ENCODE peak calls at places on chromosomes 11 and 22, in nine cellular contexts. B, C, U, X, J, P, A, I and N are unnamed samples.

GRCh38 chr11:7609521-7609920 is 63.8 kb downstream of the CYB5R2 start:
- DNase-seq in B (no peak), C (no peak), U (no peak), X (no peak), J (no peak), P (no peak), A (no peak), I (no peak), N (no peak)

GRCh38 chr11:87228820-87229219 is 191.1 kb downstream of the TMEM135 start:
- DNase-seq in B (no peak), C (no peak), U (no peak), X (no peak), J (no peak), P (no peak), A (no peak), I (no peak), N (no peak)

GRCh38 chr11:12281571-12282478 is 95.5 kb upstream of the PARVA start:
- DNase-seq in B (peak), C (peak), U (peak), X (peak), J (peak), P (peak), A (peak), I (peak), N (peak)

GRCh38 chr22:46941958-46942815 is 179.7 kb downstream of the TBC1D22A start:
- DNase-seq in B (no peak), C (no peak), U (no peak), X (no peak), J (no peak), P (no peak), A (no peak), I (no peak), N (no peak)

GRCh38 chr11:115674831-115675230 is 170.6 kb upstream of the CADM1 start:
- DNase-seq in B (no peak), C (no peak), U (no peak), X (no peak), J (no peak), P (no peak), A (no peak), I (no peak), N (no peak)

GRCh38 chr11:28269621-28270020 is 161.4 kb downstream of the METTL15 start:
- DNase-seq in B (no peak), C (no peak), U (no peak), X (no peak), J (no peak), P (no peak), A (no peak), I (no peak), N (no peak)

GRCh38 chr11:27061078-27061477 is 20.5 kb downstream of the BBOX1 start:
- DNase-seq in B (no peak), C (no peak), U (no peak), X (no peak), J (no peak), P (no peak), A (no peak), I (no peak), N (no peak)

GRCh38 chr11:33869511-33870422 is 22.1 kb downstream of the LMO2 start:
- DNase-seq in B (peak), C (peak), U (peak), X (peak), J (peak), P (peak), A (peak), I (no peak), N (peak)

GRCh38 chr11:69297926-69298777 is 4.2 kb downstream of the MYEOV start:
- DNase-seq in B (peak), C (peak), U (peak), X (peak), J (no peak), P (peak), A (peak), I (no peak), N (peak)

GRCh38 chr11:46278387-46279173 is 1.1 kb downstream of the CREB3L1 start:
- DNase-seq in B (no peak), C (peak), U (peak), X (no peak), J (no peak), P (peak), A (peak), I (no peak), N (no peak)

GRCh38 chr11:46290021-46290420 is 12.6 kb downstream of the CREB3L1 start:
- DNase-seq in B (no peak), C (no peak), U (no peak), X (no peak), J (no peak), P (no peak), A (no peak), I (no peak), N (no peak)

GRCh38 chr11:66291706-66292542 is at the start of gene TMEM151A:
- DNase-seq in B (no peak), C (peak), U (no peak), X (no peak), J (no peak), P (no peak), A (no peak), I (no peak), N (no peak)

GRCh38 chr11:125569913-125570621 is 790 bp downstream of the EI24 start:
- DNase-seq in B (no peak), C (no peak), U (no peak), X (peak), J (no peak), P (no peak), A (peak), I (no peak), N (no peak)

GRCh38 chr22:50486561-50487289 is at the start of gene MIOX:
- DNase-seq in B (no peak), C (no peak), U (no peak), X (peak), J (no peak), P (no peak), A (peak), I (no peak), N (no peak)

GRCh38 chr11:26193714-26194373 is 138.1 kb upstream of the ANO3 start:
- DNase-seq in B (no peak), C (no peak), U (no peak), X (peak), J (no peak), P (no peak), A (no peak), I (no peak), N (no peak)

GRCh38 chr11:1081601-1082311 is 7.1 kb downstream of the MUC2 start:
- DNase-seq in B (no peak), C (no peak), U (no peak), X (no peak), J (no peak), P (no peak), A (no peak), I (no peak), N (no peak)

GRCh38 chr11:69172674-69173073 is 16.9 kb downstream of the SMIM38 start:
- DNase-seq in B (no peak), C (no peak), U (no peak), X (no peak), J (no peak), P (no peak), A (peak), I (no peak), N (no peak)

GRCh38 chr11:125404811-125405481 is 91.1 kb downstream of the FEZ1 start:
- DNase-seq in B (no peak), C (peak), U (peak), X (no peak), J (peak), P (peak), A (peak), I (no peak), N (peak)

GRCh38 chr11:44870142-44870541 is 80.5 kb downstream of the TP53I11 start:
- DNase-seq in B (no peak), C (peak), U (no peak), X (no peak), J (no peak), P (no peak), A (no peak), I (no peak), N (no peak)